ENCODE peak calls at places on chromosomes 3 and 15, in four cellular contexts. U, L, W and X are unnamed samples.

GRCh38 chr3:71226565-71227281 is 356.8 kb downstream of the FOXP1 start:
- DNase-seq in L (no peak), U (no peak), W (no peak), X (peak; percentile 72)

GRCh38 chr3:88816445-88816844 is 291.0 kb upstream of the EPHA3 start:
- DNase-seq in L (no peak), W (no peak), U (no peak), X (no peak)

GRCh38 chr15:73957276-73957675 is 31.0 kb downstream of the LOXL1 start:
- DNase-seq in U (no peak), L (no peak), W (no peak), X (peak; percentile 63)

GRCh38 chr3:104452697-104453096 is 914.0 kb upstream of the ALCAM start:
- DNase-seq in L (no peak), U (no peak), W (no peak), X (no peak)

GRCh38 chr15:64464271-64465005 is 4.1 kb downstream of the ZNF609 start:
- DNase-seq in W (no peak), L (no peak), U (no peak), X (no peak)

GRCh38 chr3:37505415-37505814 is 331.0 kb upstream of the LRRFIP2 start:
- DNase-seq in U (no peak), L (no peak), W (no peak), X (no peak)

GRCh38 chr3:143002083-143002712 is 828 bp downstream of the U2SURP start:
- DNase-seq in U (peak; percentile 49), W (no peak), L (no peak), X (no peak)

GRCh38 chr3:69542265-69543079 is 156.6 kb upstream of the FRMD4B start:
- DNase-seq in U (peak; percentile 13), W (no peak), L (no peak), X (peak; percentile 63)

GRCh38 chr3:149908558-149908957 is 62.1 kb downstream of the PFN2 start:
- DNase-seq in U (no peak), W (no peak), L (no peak), X (no peak)

GRCh38 chr3:78176869-78177268 is 1137.0 kb downstream of the ROBO2 start:
- DNase-seq in L (no peak), W (no peak), U (no peak), X (no peak)

GRCh38 chr15:32824777-32825176 is 107.0 kb downstream of the GREM1 start:
- DNase-seq in L (no peak), W (no peak), U (peak; percentile 89), X (no peak)

GRCh38 chr3:12706504-12707253 is 42.8 kb upstream of the RAF1 start:
- DNase-seq in W (no peak), L (peak; percentile 78), U (peak; percentile 83), X (no peak)

GRCh38 chr3:42071720-42072582 is 19.2 kb upstream of the TRAK1 start:
- DNase-seq in U (peak; percentile 63), L (no peak), W (peak; percentile 94), X (peak; percentile 92)

GRCh38 chr3:69777582-69777967 is 38.3 kb downstream of the MITF start:
- DNase-seq in U (no peak), W (no peak), L (no peak), X (no peak)

GRCh38 chr3:64340636-64341240 is 115.5 kb upstream of the PRICKLE2 start:
- DNase-seq in W (no peak), L (no peak), U (no peak), X (no peak)

GRCh38 chr15:93049914-93050534 is 39.0 kb downstream of the RGMA start:
- DNase-seq in W (no peak), U (no peak), L (no peak), X (no peak)

GRCh38 chr3:98732239-98733054 is 30.7 kb upstream of the ST3GAL6 start:
- DNase-seq in L (peak; percentile 40), W (peak; percentile 34), U (peak; percentile 31), X (peak; percentile 53)

GRCh38 chr15:28096720-28097431 is 2.2 kb downstream of the OCA2 start:
- DNase-seq in W (peak; percentile 16), U (no peak), L (no peak), X (peak; percentile 69)

GRCh38 chr3:196969660-196970546 is 1.3 kb upstream of the PIGZ start:
- DNase-seq in L (no peak), U (peak; percentile 55), W (no peak), X (no peak)

GRCh38 chr3:133965906-133966305 is 63.8 kb downstream of the SLCO2A1 start:
- DNase-seq in W (no peak), L (no peak), U (no peak), X (no peak)

GRCh38 chr3:181921220-181921619 is 209.5 kb downstream of the SOX2 start:
- DNase-seq in W (no peak), U (no peak), L (no peak), X (no peak)

GRCh38 chr15:85047271-85047948 is 65.8 kb downstream of the PDE8A start:
- DNase-seq in U (peak; percentile 99), W (no peak), L (no peak), X (no peak)

GRCh38 chr15:43329222-43329959 is 982 bp downstream of the LCMT2 start:
- DNase-seq in U (no peak), L (no peak), W (peak; percentile 21), X (no peak)

GRCh38 chr3:16101295-16102186 is 72.9 kb upstream of the GALNT15 start:
- DNase-seq in U (peak; percentile 79), L (peak; percentile 97), W (peak; percentile 30), X (no peak)

GRCh38 chr3:98807011-98807410 is 43.9 kb downstream of the ST3GAL6 start:
- DNase-seq in L (no peak), W (no peak), U (no peak), X (no peak)

GRCh38 chr15:98813956-98814355 is 165.6 kb downstream of the IGF1R start:
- DNase-seq in L (no peak), W (no peak), U (no peak), X (no peak)

GRCh38 chr3:104388624-104389023 is 978.1 kb upstream of the ALCAM start:
- DNase-seq in W (no peak), L (no peak), U (no peak), X (no peak)

GRCh38 chr3:170440346-170440745 is 21.7 kb downstream of the CLDN11 start:
- DNase-seq in W (no peak), L (no peak), U (no peak), X (no peak)

GRCh38 chr15:90049666-90050604 is 48.8 kb downstream of the ZNF710 start:
- DNase-seq in L (no peak), U (no peak), W (no peak), X (no peak)

GRCh38 chr3:23455775-23456174 is 252.6 kb downstream of the UBE2E2 start:
- DNase-seq in L (no peak), W (no peak), U (peak; percentile 14), X (no peak)

GRCh38 chr15:35005933-35006332 is 17.8 kb upstream of the ZNF770 start:
- DNase-seq in W (no peak), U (no peak), L (no peak), X (no peak)

GRCh38 chr15:93246266-93247242 is 157.5 kb upstream of the RGMA start:
- DNase-seq in W (no peak), U (no peak), L (no peak), X (no peak)

GRCh38 chr3:124149774-124150173 is 157.8 kb upstream of the ROPN1 start:
- DNase-seq in L (no peak), U (no peak), W (no peak), X (no peak)

GRCh38 chr3:176275538-176275937 is 921.7 kb downstream of the TBL1XR1 start:
- DNase-seq in L (no peak), W (no peak), U (no peak), X (no peak)

DNA sequence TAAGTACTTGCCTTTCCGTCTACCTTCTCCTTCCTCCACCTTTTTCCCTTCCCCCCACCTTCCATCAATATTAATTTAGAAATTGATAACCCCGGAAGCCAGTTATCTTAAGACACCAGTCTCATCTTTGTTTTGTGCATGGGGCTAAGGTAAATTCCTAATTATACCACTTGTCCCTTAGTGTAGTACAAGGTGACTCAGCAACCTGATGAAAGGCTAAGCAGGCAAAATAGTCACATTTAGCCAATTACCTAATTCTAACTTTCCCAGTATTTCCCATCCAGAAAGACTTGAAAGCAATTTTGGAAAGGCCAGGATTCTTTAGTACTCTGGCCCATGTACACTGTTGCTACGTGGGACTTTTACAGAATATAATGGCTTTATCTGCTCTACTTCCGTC is 72.5 kb downstream of the SETD5 start:
- DNase-seq in U (no peak), W (no peak), L (no peak), X (no peak)
- H3K4me1 ChIP-seq in U (peaks cover 4% of the 10 kb centered on the region), W (no peaks in the 10 kb centered on the region), L (no peaks in the 10 kb centered on the region), X (no peaks in the 10 kb centered on the region)

GRCh38 chr3:128999104-128999503 is 2.0 kb upstream of the EFCC1 start:
- DNase-seq in W (no peak), U (no peak), L (no peak), X (no peak)

GRCh38 chr3:128998532-128998931 is 2.6 kb upstream of the EFCC1 start:
- DNase-seq in L (no peak), U (no peak), W (no peak), X (no peak)

GRCh38 chr3:128996741-128997140 is 2.9 kb upstream of the CFAP92 start:
- DNase-seq in W (no peak), U (no peak), L (no peak), X (no peak)

GRCh38 chr3:128996200-128996599 is 2.3 kb upstream of the CFAP92 start:
- DNase-seq in W (no peak), U (no peak), L (no peak), X (no peak)

DNA sequence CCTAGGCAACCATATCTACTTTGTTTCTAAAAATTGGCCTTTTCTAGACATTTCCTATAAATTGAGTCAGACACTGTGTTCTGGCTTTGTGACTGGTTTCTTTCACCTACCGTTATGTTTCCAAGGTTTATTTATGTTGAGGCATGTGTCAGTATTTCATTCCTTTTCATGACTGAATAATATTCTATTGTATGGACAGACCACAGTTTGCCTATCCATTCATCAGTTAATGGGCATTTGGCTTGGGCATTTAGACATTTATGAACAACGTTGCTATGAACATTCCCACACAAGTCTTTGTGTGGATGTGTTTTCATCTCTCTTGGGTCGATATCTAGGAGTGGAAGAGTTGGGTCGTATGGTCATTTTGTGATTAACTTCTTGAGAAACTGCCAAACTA is 3.6 kb upstream of the CFAP92 start:
- DNase-seq in L (no peak), W (no peak), U (no peak), X (no peak)
- H3K4me1 ChIP-seq in L (peaks cover 7% of the 10 kb centered on the region), W (peaks cover 5% of the 10 kb centered on the region), U (no peaks in the 10 kb centered on the region), X (no peaks in the 10 kb centered on the region)

DNA sequence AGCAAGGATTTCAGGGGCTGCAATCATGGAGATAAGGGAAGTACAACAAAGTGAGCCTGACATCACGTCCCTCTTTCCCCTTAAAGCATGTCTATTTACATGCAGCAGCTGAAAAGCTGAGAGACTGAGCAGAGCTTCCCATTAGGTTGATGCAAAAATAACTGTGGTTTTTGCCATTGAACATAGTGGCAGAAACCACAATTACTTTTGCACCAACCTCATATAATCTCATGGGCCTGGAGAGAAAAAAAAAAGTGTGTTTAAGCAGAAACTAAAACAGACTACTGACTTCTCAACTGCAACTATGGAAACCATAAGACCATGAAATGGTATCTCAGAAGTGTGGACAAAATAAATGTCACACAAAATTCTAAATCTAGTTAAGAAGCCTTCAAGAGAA is 48.2 kb downstream of the CCDC12 start:
- DNase-seq in W (no peak), L (no peak), U (no peak), X (peak; percentile 11)
- H3K4me1 ChIP-seq in W (peaks cover 61% of the 10 kb centered on the region), L (peaks cover 27% of the 10 kb centered on the region), U (peaks cover 77% of the 10 kb centered on the region), X (peaks cover 97% of the 10 kb centered on the region)

GRCh38 chr15:75696303-75696657 is 16.4 kb downstream of the CSPG4 start:
- DNase-seq in W (peak; percentile 73), L (no peak), U (no peak), X (peak; percentile 81)
- H3K4me1 ChIP-seq in W (peaks cover 29% of the 10 kb centered on the region), L (peaks cover 10% of the 10 kb centered on the region), U (peaks cover 19% of the 10 kb centered on the region), X (peaks cover 80% of the 10 kb centered on the region)